ENCODE peak calls at places on chromosomes 13 and 19, in eight cellular contexts. Z is GM04503; E is HS-27A; C is stimulated activated CD4-positive, alpha-beta T cell treated with anti-CD3 and anti-CD28 coated beads, Interleukin-4, amount 100 ng/mL, for 1 hour; L is esophagus squamous epithelium; D is T-cell; F is HL-60; Y is stimulated activated CD8-positive, alpha-beta memory T cell treated with anti-CD3 and anti-CD28 coated beads, Interleukin-15, amount 100 ng/mL, for 24 hours. G is an unnamed sample.

GRCh38 chr19:14661372-14661924 is 13.2 kb downstream of the ADGRE3 start:
- DNase-seq in Z (no peak), E (no peak), C (no peak), L (no peak), D (no peak), F (peak; percentile 51), Y (no peak), G (no peak)

GRCh38 chr19:12788682-12789097 is 2.6 kb upstream of the JUNB start:
- DNase-seq in Z (no peak), E (no peak), C (peak; percentile 52), L (no peak), D (peak; percentile 56), F (no peak), Y (no peak), G (peak; percentile 90)

GRCh38 chr19:41708481-41708880 is at the start of gene CEACAM5:
- DNase-seq in Z (no peak), E (no peak), C (no peak), L (no peak), D (no peak), F (no peak), Y (no peak), G (no peak)

GRCh38 chr13:23289917-23290357 is 109.2 kb downstream of the SGCG start:
- DNase-seq in Z (peak; percentile 13), E (peak; percentile 7), C (no peak), L (no peak), D (no peak), F (no peak), Y (no peak), G (no peak)

GRCh38 chr13:59774511-59774911 is 389.2 kb downstream of the DIAPH3 start:
- DNase-seq in Z (peak; percentile 72), E (peak; percentile 27), C (no peak), L (no peak), D (no peak), F (no peak), Y (no peak), G (no peak)

GRCh38 chr19:6772028-6772865 is at the start of gene VAV1:
- DNase-seq in Z (no peak), E (no peak), C (peak; percentile 76), L (peak; percentile 55), D (peak; percentile 85), F (peak; percentile 91), Y (peak; percentile 45), G (no peak)

GRCh38 chr19:48830965-48831364 is 5.3 kb downstream of the HSD17B14 start:
- DNase-seq in Z (no peak), E (no peak), C (no peak), L (no peak), D (no peak), F (no peak), Y (no peak), G (no peak)

GRCh38 chr19:17235618-17236413 is 9.8 kb downstream of the OCEL1 start:
- DNase-seq in Z (no peak), E (no peak), C (peak; percentile 78), L (no peak), D (peak; percentile 68), F (peak; percentile 72), Y (no peak), G (peak; percentile 84)

GRCh38 chr13:24668955-24669354 is 11.3 kb upstream of the ATP12A start:
- DNase-seq in Z (no peak), E (no peak), C (no peak), L (no peak), D (no peak), F (no peak), Y (no peak), G (no peak)

GRCh38 chr19:46927106-46927505 is 66.3 kb downstream of the ARHGAP35 start:
- DNase-seq in Z (no peak), E (no peak), C (no peak), L (no peak), D (no peak), F (no peak), Y (no peak), G (no peak)

GRCh38 chr13:33057019-33057785 is 41.0 kb downstream of the KL start:
- DNase-seq in Z (no peak), E (no peak), C (no peak), L (no peak), D (no peak), F (no peak), Y (no peak), G (peak; percentile 7)

GRCh38 chr19:16895467-16896097 is 6.8 kb downstream of the F2RL3 start:
- DNase-seq in Z (no peak), E (no peak), C (no peak), L (no peak), D (no peak), F (no peak), Y (no peak), G (peak; percentile 58)

GRCh38 chr19:3665681-3666544 is 34.4 kb downstream of the PIP5K1C start:
- DNase-seq in Z (no peak), E (no peak), C (peak; percentile 78), L (no peak), D (peak; percentile 70), F (no peak), Y (peak; percentile 74), G (peak; percentile 80)

GRCh38 chr13:32988588-32989256 is 27.5 kb upstream of the KL start:
- DNase-seq in Z (no peak), E (no peak), C (no peak), L (no peak), D (no peak), F (no peak), Y (no peak), G (no peak)

GRCh38 chr13:26280822-26281221 is 26.9 kb downstream of the CDK8 start:
- DNase-seq in Z (no peak), E (no peak), C (no peak), L (no peak), D (no peak), F (no peak), Y (no peak), G (no peak)